ENCODE peak calls at places on chromosomes 6 and 20, in five cellular contexts. Q is WTC11, G is body of pancreas, P is astrocyte of the spinal cord, J is progenitor cell of endocrine pancreas. L is an unnamed sample.
A peak's percentile ranks its signal among the peaks of the same experiment; 100 is the strongest.

GRCh38 chr20:25476106-25477105 is 68.9 kb downstream of the GINS1 start:
- DNase-seq in Q (no peak), G (no peak), P (no peak), J (no peak), L (no peak)

GRCh38 chr6:43593938-43594337 is 18.0 kb downstream of the POLH start:
- DNase-seq in Q (no peak), G (no peak), P (no peak), J (no peak), L (no peak)

GRCh38 chr20:20611165-20611564 is 101.3 kb downstream of the RALGAPA2 start:
- DNase-seq in Q (no peak), G (no peak), P (no peak), J (no peak), L (no peak)

GRCh38 chr20:7161690-7162089 is 394.2 kb downstream of the BMP2 start:
- DNase-seq in Q (peak; percentile 18), G (no peak), P (peak; percentile 15), J (no peak), L (no peak)

GRCh38 chr6:2403546-2403945 is 158.1 kb upstream of the GMDS start:
- DNase-seq in Q (no peak), G (no peak), P (no peak), J (no peak), L (no peak)

GRCh38 chr6:137358273-137358672 is 135.9 kb downstream of the OLIG3 start:
- DNase-seq in Q (no peak), G (no peak), P (no peak), J (no peak), L (no peak)

GRCh38 chr6:107244082-107244741 is 128.9 kb upstream of the BEND3 start:
- DNase-seq in Q (no peak), G (no peak), P (no peak), J (no peak), L (peak; percentile 30)

GRCh38 chr20:41469868-41470267 is 103.2 kb upstream of the EMILIN3 start:
- DNase-seq in Q (no peak), G (no peak), P (no peak), J (no peak), L (no peak)

GRCh38 chr6:100460650-100461204 is 4.0 kb downstream of the SIM1 start:
- DNase-seq in Q (peak; percentile 59), G (no peak), P (no peak), J (no peak), L (no peak)

GRCh38 chr6:136526196-136526930 is 23.9 kb downstream of the MAP7 start:
- DNase-seq in Q (peak; percentile 72), G (peak; percentile 29), P (peak; percentile 62), J (peak; percentile 19), L (no peak)

GRCh38 chr6:45376310-45377040 is 1.3 kb downstream of the SUPT3H start:
- DNase-seq in Q (no peak), G (no peak), P (peak; percentile 36), J (no peak), L (no peak)

GRCh38 chr20:10848810-10849370 is 175.1 kb upstream of the JAG1 start:
- DNase-seq in Q (no peak), G (no peak), P (peak; percentile 93), J (no peak), L (no peak)

GRCh38 chr20:62142252-62143117 is 709 bp downstream of the PSMA7 start:
- DNase-seq in Q (peak; percentile 38), G (no peak), P (peak; percentile 7), J (no peak), L (peak; percentile 11)

GRCh38 chr6:161242779-161243693 is 30.8 kb downstream of the AGPAT4 start:
- DNase-seq in Q (peak; percentile 64), G (no peak), P (peak; percentile 82), J (no peak), L (no peak)

GRCh38 chr6:26520088-26520839 is 17.9 kb upstream of the HMGN4 start:
- DNase-seq in Q (peak; percentile 49), G (no peak), P (peak; percentile 74), J (peak; percentile 40), L (no peak)

GRCh38 chr6:71288228-71289038 is at the start of gene OGFRL1:
- DNase-seq in Q (peak; percentile 54), G (peak; percentile 74), P (peak; percentile 66), J (peak; percentile 58), L (peak; percentile 89)
- TF ChIP-seq CTCF in Q (no peak), G (peak; percentile 52), P (no peak), J (no peak), L (no peak)

GRCh38 chr6:30685157-30685976 is 1.1 kb downstream of the PPP1R18 start:
- DNase-seq in Q (no peak), G (no peak), P (peak; percentile 18), J (no peak), L (peak; percentile 37)
- TF ChIP-seq CTCF in Q (no peak), G (no peak), P (peak; percentile 42), J (no peak), L (peak; percentile 29)

GRCh38 chr6:28922004-28922840 is 1.6 kb downstream of the TRIM27 start:
- DNase-seq in Q (no peak), G (peak; percentile 86), P (peak; percentile 22), J (no peak), L (peak; percentile 30)

GRCh38 chr6:28922841-28923317 is 906 bp downstream of the TRIM27 start:
- DNase-seq in Q (no peak), G (no peak), P (peak; percentile 40), J (peak; percentile 29), L (peak; percentile 36)

GRCh38 chr6:28927856-28928255 is 4.1 kb upstream of the TRIM27 start:
- DNase-seq in Q (no peak), G (no peak), P (no peak), J (no peak), L (no peak)

GRCh38 chr6:28920281-28920680 is 3.5 kb downstream of the TRIM27 start:
- DNase-seq in Q (no peak), G (no peak), P (no peak), J (no peak), L (no peak)

DNA sequence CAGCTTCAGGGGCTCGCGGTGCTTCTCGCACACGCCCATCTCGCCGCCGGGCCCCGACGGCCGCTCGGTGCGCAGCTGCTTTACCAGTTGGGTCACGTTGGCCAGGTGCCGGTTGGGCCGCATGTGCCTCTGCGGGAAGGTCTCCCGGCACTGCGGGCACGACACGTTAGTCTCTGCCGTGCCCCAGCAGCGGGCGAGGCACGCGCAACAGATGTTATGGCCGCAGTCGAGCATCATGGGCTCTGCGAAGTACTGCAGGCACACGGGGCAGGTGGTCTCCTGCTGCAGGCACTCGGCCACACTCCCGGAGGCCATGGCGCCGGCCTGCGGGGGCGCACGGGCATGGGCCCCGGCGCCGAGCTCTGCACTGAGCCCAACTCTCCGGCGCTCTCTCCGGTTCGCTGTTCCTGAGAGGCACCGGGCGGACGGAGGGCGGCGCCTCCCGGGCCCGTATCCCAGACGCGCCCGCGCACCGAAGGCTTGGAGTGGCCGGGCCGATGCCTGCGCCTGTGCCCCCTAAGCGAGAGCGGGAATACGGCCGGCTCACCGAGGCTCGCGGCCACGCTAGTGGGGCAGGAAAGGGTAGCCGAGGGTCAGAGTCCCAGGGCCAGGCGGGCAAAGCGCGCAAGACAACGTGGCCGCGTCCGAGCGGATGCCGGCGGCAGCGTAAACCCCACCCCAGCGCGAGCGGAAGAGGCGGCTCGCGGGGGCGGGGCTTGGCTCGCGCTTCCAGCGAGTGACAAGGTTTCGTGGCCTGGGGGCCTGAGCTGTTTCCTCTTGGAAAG is at the start of gene TRIM27:
- DNase-seq in Q (peak; percentile 87), G (peak; percentile 93), P (peak; percentile 85), J (peak; percentile 76), L (peak; percentile 90)
- TF ChIP-seq CTCF in Q (no peak), G (peak; percentile 8), P (no peak), J (no peak), L (no peak)

DNA sequence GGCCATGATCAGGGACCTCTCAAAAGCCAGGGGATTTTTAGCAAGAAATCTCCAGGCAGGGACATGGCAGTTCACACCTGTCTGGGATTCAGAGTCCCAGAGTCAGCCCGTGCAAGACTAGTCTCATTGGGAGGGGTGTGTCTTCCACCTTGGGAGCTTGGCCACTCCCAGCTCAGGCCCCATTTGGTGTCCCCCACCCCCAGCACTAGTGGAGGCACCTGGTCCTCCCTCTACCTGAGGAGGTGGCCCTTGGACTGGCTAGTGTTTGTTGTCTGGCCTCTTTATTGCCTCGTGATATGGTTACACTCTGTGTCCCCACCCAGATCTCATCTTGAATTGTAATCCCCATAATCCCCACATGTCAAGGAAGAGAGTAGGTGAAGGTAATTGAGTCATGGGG is 140.8 kb upstream of the PHACTR3 start:
- DNase-seq in Q (no peak), G (no peak), P (no peak), J (no peak), L (no peak)
- TF ChIP-seq CTCF in Q (no peak), G (no peak), P (no peak), J (no peak), L (no peak)

GRCh38 chr6:29651413-29652197 is 5.3 kb upstream of the MOG start:
- DNase-seq in Q (no peak), G (no peak), P (peak; percentile 45), J (no peak), L (peak; percentile 46)
- TF ChIP-seq CTCF in Q (peak; percentile 49), G (peak; percentile 47), P (peak; percentile 68), J (peak; percentile 74), L (peak; percentile 67)

DNA sequence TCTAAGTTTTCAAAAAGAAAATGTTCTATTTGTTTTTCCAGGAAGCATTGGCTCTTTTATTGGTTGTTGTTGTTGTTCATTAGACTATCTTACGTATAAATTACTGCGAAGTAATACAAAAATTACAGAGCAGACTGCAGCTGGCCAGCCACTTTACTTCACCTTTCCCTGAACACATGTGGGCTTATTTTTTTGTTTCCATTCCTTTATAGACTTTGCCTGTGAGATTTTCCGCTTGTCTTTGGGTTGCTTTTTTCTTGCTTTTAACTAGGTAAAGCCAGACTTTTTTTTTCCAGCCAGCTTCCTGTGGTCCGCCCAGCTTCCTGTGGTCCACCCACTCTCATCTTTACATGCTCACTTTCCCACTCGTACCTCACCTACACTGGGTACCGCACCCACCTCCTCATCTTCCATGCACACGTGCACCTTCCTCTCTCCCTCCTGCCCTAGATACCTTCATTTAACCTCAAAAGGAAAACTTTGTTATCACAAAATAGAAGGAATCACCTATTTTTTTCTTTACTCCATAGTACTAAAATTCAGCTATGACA is 79.0 kb downstream of the IPCEF1 start:
- DNase-seq in Q (no peak), G (no peak), P (no peak), J (no peak), L (no peak)
- TF ChIP-seq CTCF in Q (no peak), G (no peak), P (no peak), J (no peak), L (no peak)